ENCODE peak calls at places on chromosome 9, in seven cellular contexts. One of them, this sample, is unnamed.

GRCh38 chr9:124758061-124758460 is 13.1 kb downstream of the NR6A1 start:
- DNase-seq in progenitor cell of endocrine pancreas: no peak
- DNase-seq in AG04450: no peak
- DNase-seq in astrocyte of the spinal cord: no peak
- DNase-seq in posterior vena cava: no peak
- DNase-seq in iris pigment epithelial cell: no peak
- DNase-seq in activated CD4-positive, alpha-beta T cell treated with anti-CD3 and anti-CD28 coated beads for 24 hours: no peak
- DNase-seq in this sample: no peak

GRCh38 chr9:116269250-116269649 is 115.7 kb downstream of the PAPPA start:
- DNase-seq in progenitor cell of endocrine pancreas: no peak
- DNase-seq in AG04450: no peak
- DNase-seq in astrocyte of the spinal cord: no peak
- DNase-seq in posterior vena cava: no peak
- DNase-seq in iris pigment epithelial cell: peak
- DNase-seq in activated CD4-positive, alpha-beta T cell treated with anti-CD3 and anti-CD28 coated beads for 24 hours: no peak
- DNase-seq in this sample: no peak

GRCh38 chr9:4508907-4509589 is 18.8 kb downstream of the SLC1A1 start:
- DNase-seq in progenitor cell of endocrine pancreas: no peak
- DNase-seq in AG04450: no peak
- DNase-seq in astrocyte of the spinal cord: peak
- DNase-seq in posterior vena cava: no peak
- DNase-seq in iris pigment epithelial cell: peak
- DNase-seq in activated CD4-positive, alpha-beta T cell treated with anti-CD3 and anti-CD28 coated beads for 24 hours: no peak
- DNase-seq in this sample: peak

GRCh38 chr9:16726023-16726422 is 144.4 kb downstream of the BNC2 start:
- DNase-seq in progenitor cell of endocrine pancreas: no peak
- DNase-seq in AG04450: no peak
- DNase-seq in astrocyte of the spinal cord: peak
- DNase-seq in posterior vena cava: no peak
- DNase-seq in iris pigment epithelial cell: peak
- DNase-seq in activated CD4-positive, alpha-beta T cell treated with anti-CD3 and anti-CD28 coated beads for 24 hours: no peak
- DNase-seq in this sample: peak

GRCh38 chr9:22228542-22228941 is 218.1 kb upstream of the DMRTA1 start:
- DNase-seq in progenitor cell of endocrine pancreas: no peak
- DNase-seq in AG04450: no peak
- DNase-seq in astrocyte of the spinal cord: no peak
- DNase-seq in posterior vena cava: no peak
- DNase-seq in iris pigment epithelial cell: peak
- DNase-seq in activated CD4-positive, alpha-beta T cell treated with anti-CD3 and anti-CD28 coated beads for 24 hours: no peak
- DNase-seq in this sample: peak

GRCh38 chr9:111992523-111992922 is 95.9 kb downstream of the UGCG start:
- DNase-seq in progenitor cell of endocrine pancreas: no peak
- DNase-seq in AG04450: no peak
- DNase-seq in astrocyte of the spinal cord: peak
- DNase-seq in posterior vena cava: no peak
- DNase-seq in iris pigment epithelial cell: peak
- DNase-seq in activated CD4-positive, alpha-beta T cell treated with anti-CD3 and anti-CD28 coated beads for 24 hours: no peak
- DNase-seq in this sample: peak

GRCh38 chr9:97969014-97969413 is 14.1 kb upstream of the ANP32B start:
- DNase-seq in progenitor cell of endocrine pancreas: no peak
- DNase-seq in AG04450: no peak
- DNase-seq in astrocyte of the spinal cord: no peak
- DNase-seq in posterior vena cava: no peak
- DNase-seq in iris pigment epithelial cell: no peak
- DNase-seq in activated CD4-positive, alpha-beta T cell treated with anti-CD3 and anti-CD28 coated beads for 24 hours: no peak
- DNase-seq in this sample: no peak

GRCh38 chr9:114908104-114908621 is 22.2 kb downstream of the TNFSF8 start:
- DNase-seq in progenitor cell of endocrine pancreas: no peak
- DNase-seq in AG04450: no peak
- DNase-seq in astrocyte of the spinal cord: peak
- DNase-seq in posterior vena cava: no peak
- DNase-seq in iris pigment epithelial cell: peak
- DNase-seq in activated CD4-positive, alpha-beta T cell treated with anti-CD3 and anti-CD28 coated beads for 24 hours: no peak
- DNase-seq in this sample: peak

GRCh38 chr9:134181648-134182034 is 17.3 kb upstream of the RNU6ATAC start:
- DNase-seq in progenitor cell of endocrine pancreas: no peak
- DNase-seq in AG04450: no peak
- DNase-seq in astrocyte of the spinal cord: no peak
- DNase-seq in posterior vena cava: peak
- DNase-seq in iris pigment epithelial cell: no peak
- DNase-seq in activated CD4-positive, alpha-beta T cell treated with anti-CD3 and anti-CD28 coated beads for 24 hours: no peak
- DNase-seq in this sample: no peak

GRCh38 chr9:120386390-120387131 is 193.4 kb downstream of the CDK5RAP2 start:
- DNase-seq in progenitor cell of endocrine pancreas: no peak
- DNase-seq in AG04450: no peak
- DNase-seq in astrocyte of the spinal cord: peak
- DNase-seq in posterior vena cava: peak
- DNase-seq in iris pigment epithelial cell: peak
- DNase-seq in activated CD4-positive, alpha-beta T cell treated with anti-CD3 and anti-CD28 coated beads for 24 hours: no peak
- DNase-seq in this sample: no peak

GRCh38 chr9:75146229-75146628 is 57.9 kb downstream of the OSTF1 start:
- DNase-seq in progenitor cell of endocrine pancreas: no peak
- DNase-seq in AG04450: peak
- DNase-seq in astrocyte of the spinal cord: peak
- DNase-seq in posterior vena cava: no peak
- DNase-seq in iris pigment epithelial cell: peak
- DNase-seq in activated CD4-positive, alpha-beta T cell treated with anti-CD3 and anti-CD28 coated beads for 24 hours: no peak
- DNase-seq in this sample: peak

GRCh38 chr9:129242971-129243561 is 65.0 kb upstream of the IER5L start:
- DNase-seq in progenitor cell of endocrine pancreas: no peak
- DNase-seq in AG04450: no peak
- DNase-seq in astrocyte of the spinal cord: no peak
- DNase-seq in posterior vena cava: peak
- DNase-seq in iris pigment epithelial cell: peak
- DNase-seq in activated CD4-positive, alpha-beta T cell treated with anti-CD3 and anti-CD28 coated beads for 24 hours: no peak
- DNase-seq in this sample: peak

GRCh38 chr9:114247491-114247890 is 75.4 kb upstream of the ORM1 start:
- DNase-seq in progenitor cell of endocrine pancreas: no peak
- DNase-seq in AG04450: no peak
- DNase-seq in astrocyte of the spinal cord: no peak
- DNase-seq in posterior vena cava: peak
- DNase-seq in iris pigment epithelial cell: no peak
- DNase-seq in activated CD4-positive, alpha-beta T cell treated with anti-CD3 and anti-CD28 coated beads for 24 hours: no peak
- DNase-seq in this sample: no peak

GRCh38 chr9:7782390-7783120 is 17.0 kb downstream of the DMAC1 start:
- DNase-seq in progenitor cell of endocrine pancreas: no peak
- DNase-seq in AG04450: no peak
- DNase-seq in astrocyte of the spinal cord: no peak
- DNase-seq in posterior vena cava: no peak
- DNase-seq in iris pigment epithelial cell: no peak
- DNase-seq in activated CD4-positive, alpha-beta T cell treated with anti-CD3 and anti-CD28 coated beads for 24 hours: no peak
- DNase-seq in this sample: no peak